ENCODE peak calls at places on chromosomes 6 and 20, in six cellular contexts. P, Y, Z, G, F and N are unnamed samples.
A peak's percentile ranks its signal among the peaks of the same experiment; 100 is the strongest.

GRCh38 chr6:22366214-22366613 is 69.4 kb upstream of the PRL start:
- DNase-seq in P (no peak), Y (no peak), Z (no peak), G (no peak), F (no peak), N (no peak)

GRCh38 chr20:44894959-44895358 is 9.5 kb downstream of the YWHAB start:
- DNase-seq in P (no peak), Y (no peak), Z (no peak), G (no peak), F (no peak), N (no peak)

GRCh38 chr6:113857565-113858066 is 471 bp downstream of the MARCKS start:
- DNase-seq in P (peak; percentile 25), Y (peak; percentile 27), Z (peak; percentile 59), G (peak; percentile 14), F (no peak), N (no peak)

GRCh38 chr6:90294989-90295853 is 1.4 kb downstream of the BACH2 start:
- DNase-seq in P (peak; percentile 20), Y (peak; percentile 56), Z (peak; percentile 41), G (peak; percentile 35), F (peak; percentile 61), N (peak; percentile 71)

GRCh38 chr20:32160341-32160740 is 47.2 kb downstream of the PLAGL2 start:
- DNase-seq in P (no peak), Y (no peak), Z (no peak), G (no peak), F (no peak), N (no peak)

GRCh38 chr6:4607793-4608192 is 168.4 kb upstream of the CDYL start:
- DNase-seq in P (no peak), Y (no peak), Z (no peak), G (no peak), F (no peak), N (peak; percentile 7)

GRCh38 chr6:11814116-11814515 is 35.5 kb upstream of the ADTRP start:
- DNase-seq in P (no peak), Y (no peak), Z (no peak), G (no peak), F (no peak), N (no peak)

GRCh38 chr6:106486236-106486635 is 125.7 kb downstream of the CRYBG1 start:
- DNase-seq in P (no peak), Y (no peak), Z (no peak), G (no peak), F (no peak), N (no peak)

GRCh38 chr6:81834141-81834621 is 81.7 kb upstream of the TENT5A start:
- DNase-seq in P (no peak), Y (no peak), Z (no peak), G (no peak), F (no peak), N (no peak)

GRCh38 chr6:116518621-116519020 is 7.2 kb downstream of the CALHM5 start:
- DNase-seq in P (no peak), Y (no peak), Z (no peak), G (no peak), F (no peak), N (no peak)

GRCh38 chr6:28542440-28543293 is 17.0 kb downstream of the GPX5 start:
- DNase-seq in P (peak; percentile 81), Y (peak; percentile 69), Z (peak; percentile 41), G (peak; percentile 95), F (peak; percentile 52), N (no peak)

GRCh38 chr20:15411781-15412180 is 1074.4 kb upstream of the FLRT3 start:
- DNase-seq in P (no peak), Y (no peak), Z (no peak), G (no peak), F (no peak), N (no peak)

GRCh38 chr6:138987643-138988468 is at the start of gene REPS1:
- DNase-seq in P (peak; percentile 96), Y (peak; percentile 98), Z (peak; percentile 84), G (peak; percentile 96), F (peak; percentile 87), N (peak; percentile 91)

GRCh38 chr20:40663304-40663703 is 25.7 kb downstream of the MAFB start:
- DNase-seq in P (no peak), Y (no peak), Z (no peak), G (no peak), F (no peak), N (no peak)

GRCh38 chr6:134287863-134288537 is 29.9 kb downstream of the SGK1 start:
- DNase-seq in P (no peak), Y (no peak), Z (no peak), G (no peak), F (no peak), N (no peak)

GRCh38 chr6:160040055-160040454 is 71.2 kb downstream of the IGF2R start:
- DNase-seq in P (no peak), Y (no peak), Z (no peak), G (no peak), F (no peak), N (no peak)

GRCh38 chr20:57953638-57954037 is 243.8 kb upstream of the PMEPA1 start:
- DNase-seq in P (no peak), Y (no peak), Z (no peak), G (no peak), F (no peak), N (no peak)

GRCh38 chr20:20362774-20363435 is 5.0 kb upstream of the INSM1 start:
- DNase-seq in P (no peak), Y (peak; percentile 77), Z (no peak), G (peak; percentile 65), F (no peak), N (no peak)

GRCh38 chr6:147903321-147903720 is 394.8 kb downstream of the SAMD5 start:
- DNase-seq in P (no peak), Y (no peak), Z (no peak), G (no peak), F (no peak), N (no peak)

GRCh38 chr6:107235521-107235920 is 120.2 kb upstream of the BEND3 start:
- DNase-seq in P (no peak), Y (no peak), Z (no peak), G (no peak), F (no peak), N (no peak)

GRCh38 chr20:63522091-63522868 is 1.7 kb downstream of the PPDPF start:
- DNase-seq in P (no peak), Y (no peak), Z (no peak), G (no peak), F (no peak), N (no peak)

GRCh38 chr20:43914697-43915208 is at the start of gene TOX2:
- DNase-seq in P (peak; percentile 84), Y (peak; percentile 75), Z (no peak), G (peak; percentile 62), F (peak; percentile 48), N (peak; percentile 26)

GRCh38 chr6:65149841-65150240 is 557.2 kb downstream of the EYS start:
- DNase-seq in P (no peak), Y (no peak), Z (no peak), G (no peak), F (no peak), N (no peak)

GRCh38 chr6:136201735-136202134 is 48.4 kb downstream of the MTFR2 start:
- DNase-seq in P (no peak), Y (no peak), Z (no peak), G (no peak), F (no peak), N (no peak)

GRCh38 chr20:50347568-50347981 is 156.9 kb downstream of the CEBPB start:
- DNase-seq in P (no peak), Y (no peak), Z (no peak), G (no peak), F (no peak), N (no peak)

GRCh38 chr6:46234156-46234556 is 63.4 kb upstream of the ENPP5 start:
- DNase-seq in P (no peak), Y (no peak), Z (no peak), G (no peak), F (no peak), N (no peak)

GRCh38 chr6:80425089-80425823 is 318.8 kb downstream of the BCKDHB start:
- DNase-seq in P (no peak), Y (no peak), Z (no peak), G (no peak), F (no peak), N (no peak)

GRCh38 chr6:108132863-108133262 is 33.0 kb upstream of the NR2E1 start:
- DNase-seq in P (no peak), Y (no peak), Z (no peak), G (no peak), F (no peak), N (no peak)

GRCh38 chr6:41162687-41163418 is at the start of gene TREM2:
- DNase-seq in P (no peak), Y (no peak), Z (no peak), G (no peak), F (no peak), N (no peak)

GRCh38 chr6:107670792-107671199 is 153.3 kb downstream of the SCML4 start:
- DNase-seq in P (no peak), Y (peak; percentile 49), Z (no peak), G (no peak), F (no peak), N (no peak)

GRCh38 chr20:58647814-58648501 is 3.1 kb upstream of the STX16 start:
- DNase-seq in P (no peak), Y (no peak), Z (no peak), G (peak; percentile 8), F (no peak), N (no peak)

GRCh38 chr6:133888931-133889556 is at the start of gene TCF21:
- DNase-seq in P (no peak), Y (no peak), Z (no peak), G (peak; percentile 66), F (no peak), N (no peak)

GRCh38 chr6:26268659-26269402 is 96.2 kb upstream of the BTN3A2 start:
- DNase-seq in P (no peak), Y (no peak), Z (no peak), G (peak; percentile 79), F (no peak), N (no peak)

GRCh38 chr6:13400772-13401171 is 72.4 kb upstream of the TBC1D7 start:
- DNase-seq in P (no peak), Y (no peak), Z (no peak), G (no peak), F (no peak), N (no peak)

GRCh38 chr6:43268348-43268685 is 25.0 kb downstream of the TTBK1 start:
- DNase-seq in P (no peak), Y (no peak), Z (no peak), G (no peak), F (no peak), N (no peak)

GRCh38 chr6:135983093-135983492 is 131.6 kb downstream of the PDE7B start:
- DNase-seq in P (no peak), Y (no peak), Z (no peak), G (no peak), F (no peak), N (no peak)

GRCh38 chr6:8238772-8239683 is 136.7 kb upstream of the EEF1E1 start:
- DNase-seq in P (peak; percentile 16), Y (no peak), Z (no peak), G (no peak), F (no peak), N (no peak)

GRCh38 chr6:25263602-25264001 is 15.6 kb upstream of the CARMIL1 start:
- DNase-seq in P (no peak), Y (no peak), Z (no peak), G (no peak), F (no peak), N (no peak)

GRCh38 chr6:141359953-141360352 is 772.8 kb upstream of the GJE1 start:
- DNase-seq in P (no peak), Y (no peak), Z (no peak), G (no peak), F (no peak), N (no peak)